ENCODE peak calls at places on chromosome 16, in nine cellular contexts. One of them, this sample, is unnamed.

GRCh38 chr16:70577256-70577698 is 53.7 kb downstream of the SF3B3 start:
- DNase-seq in cardiac muscle cell: no peak
- DNase-seq in uterus: no peak
- DNase-seq in IMR-90: peak; percentile 70
- DNase-seq in A549: no peak
- DNase-seq in bronchial epithelial cell: peak; percentile 22
- DNase-seq in heart left ventricle: no peak
- DNase-seq in epithelial cell of esophagus: peak; percentile 38
- DNase-seq in cardiac fibroblast: peak; percentile 72
- DNase-seq in this sample: peak; percentile 68

GRCh38 chr16:48542966-48543365 is 67.0 kb downstream of the N4BP1 start:
- DNase-seq in A549: no peak
- DNase-seq in epithelial cell of esophagus: no peak
- DNase-seq in bronchial epithelial cell: no peak
- DNase-seq in cardiac muscle cell: no peak
- DNase-seq in IMR-90: no peak
- DNase-seq in cardiac fibroblast: no peak
- DNase-seq in heart left ventricle: no peak
- DNase-seq in uterus: no peak
- DNase-seq in this sample: no peak

GRCh38 chr16:8576141-8577004 is 13.9 kb downstream of the TMEM114 start:
- DNase-seq in epithelial cell of esophagus: no peak
- DNase-seq in A549: no peak
- DNase-seq in heart left ventricle: no peak
- DNase-seq in bronchial epithelial cell: no peak
- DNase-seq in cardiac fibroblast: no peak
- DNase-seq in cardiac muscle cell: no peak
- DNase-seq in uterus: no peak
- DNase-seq in IMR-90: no peak
- DNase-seq in this sample: no peak

GRCh38 chr16:75647138-75647491 is 350 bp downstream of the KARS1 start:
- DNase-seq in epithelial cell of esophagus: no peak
- DNase-seq in bronchial epithelial cell: no peak
- DNase-seq in cardiac fibroblast: no peak
- DNase-seq in uterus: no peak
- DNase-seq in A549: no peak
- DNase-seq in heart left ventricle: no peak
- DNase-seq in cardiac muscle cell: no peak
- DNase-seq in IMR-90: no peak
- DNase-seq in this sample: no peak

GRCh38 chr16:15585956-15586355 is 57.0 kb downstream of the MARF1 start:
- DNase-seq in epithelial cell of esophagus: no peak
- DNase-seq in IMR-90: no peak
- DNase-seq in bronchial epithelial cell: no peak
- DNase-seq in A549: no peak
- DNase-seq in uterus: no peak
- DNase-seq in heart left ventricle: no peak
- DNase-seq in cardiac muscle cell: no peak
- DNase-seq in cardiac fibroblast: no peak
- DNase-seq in this sample: no peak

GRCh38 chr16:71537643-71538042 is 11.4 kb downstream of the CHST4 start:
- DNase-seq in cardiac fibroblast: peak; percentile 52
- DNase-seq in cardiac muscle cell: peak; percentile 56
- DNase-seq in bronchial epithelial cell: peak; percentile 60
- DNase-seq in uterus: no peak
- DNase-seq in epithelial cell of esophagus: peak; percentile 79
- DNase-seq in IMR-90: peak; percentile 41
- DNase-seq in A549: peak; percentile 64
- DNase-seq in heart left ventricle: no peak
- DNase-seq in this sample: peak; percentile 25

GRCh38 chr16:74461826-74462225 is 40.5 kb upstream of the CLEC18B start:
- DNase-seq in cardiac fibroblast: no peak
- DNase-seq in cardiac muscle cell: no peak
- DNase-seq in A549: no peak
- DNase-seq in IMR-90: no peak
- DNase-seq in heart left ventricle: no peak
- DNase-seq in epithelial cell of esophagus: no peak
- DNase-seq in bronchial epithelial cell: no peak
- DNase-seq in uterus: no peak
- DNase-seq in this sample: no peak

GRCh38 chr16:85285681-85286065 is 173.4 kb upstream of the CIBAR2 start:
- DNase-seq in uterus: no peak
- DNase-seq in epithelial cell of esophagus: no peak
- DNase-seq in bronchial epithelial cell: no peak
- DNase-seq in cardiac muscle cell: no peak
- DNase-seq in A549: no peak
- DNase-seq in heart left ventricle: no peak
- DNase-seq in cardiac fibroblast: no peak
- DNase-seq in IMR-90: no peak
- DNase-seq in this sample: no peak

GRCh38 chr16:67598527-67598926 is 36.2 kb downstream of the CTCF start:
- DNase-seq in cardiac muscle cell: no peak
- DNase-seq in epithelial cell of esophagus: no peak
- DNase-seq in bronchial epithelial cell: no peak
- DNase-seq in heart left ventricle: no peak
- DNase-seq in uterus: no peak
- DNase-seq in cardiac fibroblast: peak; percentile 82
- DNase-seq in A549: no peak
- DNase-seq in IMR-90: peak; percentile 54
- DNase-seq in this sample: no peak

GRCh38 chr16:89431158-89431584 is 59.2 kb downstream of the ANKRD11 start:
- DNase-seq in bronchial epithelial cell: peak; percentile 63
- DNase-seq in epithelial cell of esophagus: peak; percentile 69
- DNase-seq in cardiac fibroblast: peak; percentile 36
- DNase-seq in A549: peak; percentile 70
- DNase-seq in IMR-90: peak; percentile 96
- DNase-seq in uterus: no peak
- DNase-seq in heart left ventricle: no peak
- DNase-seq in cardiac muscle cell: no peak
- DNase-seq in this sample: peak; percentile 49

GRCh38 chr16:68739964-68740627 is 3.0 kb downstream of the CDH1 start:
- DNase-seq in cardiac muscle cell: no peak
- DNase-seq in cardiac fibroblast: no peak
- DNase-seq in uterus: no peak
- DNase-seq in IMR-90: no peak
- DNase-seq in epithelial cell of esophagus: peak; percentile 56
- DNase-seq in heart left ventricle: no peak
- DNase-seq in A549: peak; percentile 91
- DNase-seq in bronchial epithelial cell: peak; percentile 64
- DNase-seq in this sample: no peak

DNA sequence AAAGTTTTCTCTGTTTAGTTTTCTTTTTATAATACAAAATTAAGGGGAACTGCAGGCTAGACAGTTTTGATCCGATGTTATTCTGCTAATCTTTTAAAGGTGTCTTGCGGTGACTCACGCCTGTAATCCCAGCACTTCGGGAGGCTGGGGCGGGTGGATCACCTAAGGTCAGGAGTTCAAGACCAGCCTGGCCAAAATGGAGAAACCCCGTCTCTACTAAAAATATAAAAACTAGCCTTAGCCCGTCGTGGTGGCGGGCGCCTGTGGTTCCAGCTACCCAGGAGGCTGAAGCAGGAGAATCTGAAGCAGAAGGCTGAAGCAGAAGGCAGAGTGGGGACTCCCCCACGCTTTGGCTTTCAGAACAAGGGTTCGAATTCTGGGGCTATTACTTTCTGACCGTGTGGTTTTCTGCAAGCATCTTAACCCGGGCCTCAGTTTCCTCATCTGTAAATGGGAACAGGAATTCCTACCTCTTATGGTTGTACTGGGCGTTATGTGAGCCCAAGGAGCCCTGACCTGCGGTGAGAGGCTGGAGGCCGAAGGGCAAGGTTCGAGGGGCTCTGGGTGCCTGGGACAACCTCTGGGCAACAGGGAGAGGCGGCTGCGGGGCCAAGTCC is 1.2 kb upstream of the KATNB1 start:
- DNase-seq in heart left ventricle: no peak
- DNase-seq in cardiac fibroblast: no peak
- DNase-seq in IMR-90: no peak
- DNase-seq in A549: no peak
- DNase-seq in cardiac muscle cell: no peak
- DNase-seq in uterus: no peak
- DNase-seq in epithelial cell of esophagus: no peak
- DNase-seq in bronchial epithelial cell: no peak
- DNase-seq in this sample: no peak
- H3K4me3 ChIP-seq in heart left ventricle: peak overlapping the region; percentile 95
- H3K4me3 ChIP-seq in cardiac fibroblast: peak overlapping the region; percentile 81
- H3K4me3 ChIP-seq in IMR-90: peak overlapping the region; percentile 62
- H3K4me3 ChIP-seq in A549: peak overlapping the region; percentile 72
- H3K4me3 ChIP-seq in cardiac muscle cell: peak overlapping the region; percentile 51
- H3K4me3 ChIP-seq in uterus: peak overlapping the region; percentile 64
- H3K4me3 ChIP-seq in epithelial cell of esophagus: peak overlapping the region; percentile 93
- H3K4me3 ChIP-seq in bronchial epithelial cell: peak overlapping the region; percentile 94
- H3K4me3 ChIP-seq in this sample: peak overlapping the region; percentile 80

DNA sequence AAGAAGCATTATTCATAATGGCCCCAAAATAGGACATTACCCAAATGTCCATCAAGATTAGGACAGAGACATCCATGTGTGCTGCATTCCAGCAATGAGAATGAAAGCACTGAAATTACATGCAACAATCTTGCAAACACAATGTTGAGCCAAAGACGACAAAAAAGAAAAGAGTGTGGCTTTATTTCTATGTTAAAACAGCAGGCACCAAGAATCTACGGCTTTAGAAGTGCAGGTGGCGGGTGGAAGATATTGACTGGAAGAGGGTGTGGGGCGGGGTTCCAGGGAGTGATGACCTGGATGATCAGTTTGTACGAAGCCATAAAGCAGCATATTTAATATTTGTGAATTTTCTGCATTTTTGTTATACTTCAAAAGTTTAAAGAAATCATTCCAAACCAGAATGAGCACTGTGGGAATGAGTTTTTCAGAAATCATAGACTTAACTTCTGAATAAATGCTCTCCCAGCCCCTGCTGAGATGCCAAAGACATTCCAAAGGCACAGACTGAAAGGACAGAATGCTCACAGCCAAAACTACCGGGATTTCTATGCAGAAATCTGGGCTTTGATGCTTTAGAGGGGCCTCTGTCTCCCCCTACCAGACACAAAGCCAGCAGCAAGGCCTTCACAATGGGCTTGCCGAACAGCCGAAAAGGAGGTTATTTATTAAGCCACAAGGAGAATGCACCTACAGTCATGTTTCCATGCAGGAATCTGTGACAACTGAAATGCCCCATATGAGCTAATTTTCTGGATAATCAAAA is 361.6 kb downstream of the GRIN2A start:
- DNase-seq in epithelial cell of esophagus: no peak
- DNase-seq in cardiac muscle cell: peak; percentile 24
- DNase-seq in bronchial epithelial cell: no peak
- DNase-seq in IMR-90: no peak
- DNase-seq in cardiac fibroblast: no peak
- DNase-seq in uterus: no peak
- DNase-seq in A549: no peak
- DNase-seq in heart left ventricle: no peak
- DNase-seq in this sample: no peak
- TF ChIP-seq CTCF in epithelial cell of esophagus: no peak
- TF ChIP-seq CTCF in cardiac muscle cell: no peak
- TF ChIP-seq CTCF in bronchial epithelial cell: no peak
- TF ChIP-seq CTCF in IMR-90: no peak
- TF ChIP-seq CTCF in cardiac fibroblast: no peak
- TF ChIP-seq CTCF in uterus: no peak
- TF ChIP-seq CTCF in A549: no peak
- TF ChIP-seq CTCF in heart left ventricle: no peak
- TF ChIP-seq CTCF in this sample: no peak

GRCh38 chr16:54287018-54287757 is 601 bp upstream of the IRX3 start:
- DNase-seq in uterus: no peak
- DNase-seq in A549: no peak
- DNase-seq in bronchial epithelial cell: no peak
- DNase-seq in heart left ventricle: no peak
- DNase-seq in epithelial cell of esophagus: no peak
- DNase-seq in cardiac muscle cell: no peak
- DNase-seq in IMR-90: no peak
- DNase-seq in cardiac fibroblast: no peak
- DNase-seq in this sample: peak; percentile 5

GRCh38 chr16:54289242-54290051 is 2.9 kb upstream of the IRX3 start:
- DNase-seq in cardiac muscle cell: peak; percentile 72
- DNase-seq in epithelial cell of esophagus: no peak
- DNase-seq in IMR-90: no peak
- DNase-seq in uterus: no peak
- DNase-seq in bronchial epithelial cell: no peak
- DNase-seq in cardiac fibroblast: no peak
- DNase-seq in A549: no peak
- DNase-seq in heart left ventricle: no peak
- DNase-seq in this sample: no peak

GRCh38 chr16:54287758-54288591 is 1.4 kb upstream of the IRX3 start:
- DNase-seq in IMR-90: no peak
- DNase-seq in cardiac fibroblast: no peak
- DNase-seq in epithelial cell of esophagus: no peak
- DNase-seq in heart left ventricle: peak; percentile 37
- DNase-seq in bronchial epithelial cell: no peak
- DNase-seq in uterus: no peak
- DNase-seq in A549: no peak
- DNase-seq in cardiac muscle cell: peak; percentile 55
- DNase-seq in this sample: no peak

GRCh38 chr16:54290203-54291106 is 3.9 kb upstream of the IRX3 start:
- DNase-seq in bronchial epithelial cell: no peak
- DNase-seq in epithelial cell of esophagus: no peak
- DNase-seq in heart left ventricle: no peak
- DNase-seq in A549: no peak
- DNase-seq in IMR-90: no peak
- DNase-seq in cardiac fibroblast: no peak
- DNase-seq in cardiac muscle cell: peak; percentile 46
- DNase-seq in uterus: no peak
- DNase-seq in this sample: peak; percentile 1

GRCh38 chr16:54288592-54289241 is 2.1 kb upstream of the IRX3 start:
- DNase-seq in A549: no peak
- DNase-seq in heart left ventricle: no peak
- DNase-seq in cardiac muscle cell: no peak
- DNase-seq in cardiac fibroblast: no peak
- DNase-seq in epithelial cell of esophagus: no peak
- DNase-seq in bronchial epithelial cell: no peak
- DNase-seq in IMR-90: no peak
- DNase-seq in uterus: no peak
- DNase-seq in this sample: no peak
- H3K4me3 ChIP-seq in A549: no peak overlapping the region
- H3K4me3 ChIP-seq in heart left ventricle: no peak overlapping the region
- H3K4me3 ChIP-seq in cardiac muscle cell: peak overlapping the region; percentile 24
- H3K4me3 ChIP-seq in cardiac fibroblast: no peak overlapping the region
- H3K4me3 ChIP-seq in epithelial cell of esophagus: no peak overlapping the region
- H3K4me3 ChIP-seq in bronchial epithelial cell: no peak overlapping the region
- H3K4me3 ChIP-seq in IMR-90: no peak overlapping the region
- H3K4me3 ChIP-seq in uterus: no peak overlapping the region
- H3K4me3 ChIP-seq in this sample: no peak overlapping the region

DNA sequence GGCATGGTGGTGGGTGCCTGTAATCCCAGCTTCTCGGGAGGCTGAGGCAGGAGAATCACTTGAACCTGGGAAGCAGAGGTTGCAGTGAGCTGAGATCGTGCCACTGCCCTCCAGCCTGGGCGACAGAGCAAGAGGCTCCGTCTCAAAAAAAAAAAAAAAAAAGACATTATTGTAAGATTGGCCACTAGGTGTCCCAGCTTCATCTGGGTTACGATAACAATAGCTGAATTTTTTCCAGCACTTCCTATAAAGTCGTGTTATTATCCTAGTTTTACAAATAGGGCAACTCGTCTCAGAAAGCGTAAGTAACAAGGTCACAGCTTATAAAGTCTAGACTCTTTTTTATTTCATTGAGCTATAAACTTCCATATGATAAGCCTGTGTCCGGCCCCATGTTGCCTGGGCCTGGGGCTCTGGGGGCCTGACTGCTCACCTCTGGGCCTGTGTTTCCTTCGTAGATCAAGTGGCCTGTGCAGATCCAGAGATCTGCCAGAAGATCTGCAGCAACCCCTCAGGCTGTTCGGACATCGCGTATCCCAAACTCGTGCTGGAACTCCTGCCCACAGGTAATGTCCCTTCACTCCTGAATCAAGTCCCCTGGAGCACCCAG is 60.5 kb downstream of the SLC5A11 start:
- DNase-seq in A549: peak; percentile 35
- DNase-seq in cardiac fibroblast: peak; percentile 51
- DNase-seq in heart left ventricle: no peak
- DNase-seq in bronchial epithelial cell: peak; percentile 8
- DNase-seq in IMR-90: peak; percentile 26
- DNase-seq in epithelial cell of esophagus: peak; percentile 18
- DNase-seq in uterus: no peak
- DNase-seq in cardiac muscle cell: no peak
- DNase-seq in this sample: peak; percentile 36
- TF ChIP-seq CTCF in A549: peak; percentile 37
- TF ChIP-seq CTCF in cardiac fibroblast: peak; percentile 40
- TF ChIP-seq CTCF in heart left ventricle: peak; percentile 40
- TF ChIP-seq CTCF in bronchial epithelial cell: peak; percentile 37
- TF ChIP-seq CTCF in IMR-90: peak; percentile 48
- TF ChIP-seq CTCF in epithelial cell of esophagus: peak; percentile 46
- TF ChIP-seq CTCF in uterus: peak; percentile 15
- TF ChIP-seq CTCF in cardiac muscle cell: peak; percentile 50
- TF ChIP-seq CTCF in this sample: peak; percentile 39

This sample was measured in astrocyte of the spinal cord.